ENCODE peak calls at places on chromosomes 13 and 19, in seven cellular contexts. One of them, this sample, is unnamed.

GRCh38 chr19:40274585-40275544 is 10.3 kb downstream of the AKT2 start:
- DNase-seq in sciatic nerve: no peak
- DNase-seq in type B pancreatic cell: no peak
- DNase-seq in left ventricle myocardium inferior: no peak
- DNase-seq in A549: no peak
- DNase-seq in iPS-NIHi11: no peak
- DNase-seq in GM18507: no peak
- DNase-seq in this sample: no peak

GRCh38 chr19:1168877-1169791 is 4.9 kb downstream of the SBNO2 start:
- DNase-seq in type B pancreatic cell: no peak
- DNase-seq in sciatic nerve: peak; percentile 70
- DNase-seq in GM18507: no peak
- DNase-seq in left ventricle myocardium inferior: no peak
- DNase-seq in A549: peak; percentile 73
- DNase-seq in iPS-NIHi11: peak; percentile 14
- DNase-seq in this sample: no peak

GRCh38 chr13:30341815-30342570 is 34.6 kb upstream of the KATNAL1 start:
- DNase-seq in left ventricle myocardium inferior: peak; percentile 89
- DNase-seq in iPS-NIHi11: peak; percentile 29
- DNase-seq in type B pancreatic cell: no peak
- DNase-seq in A549: no peak
- DNase-seq in sciatic nerve: peak; percentile 92
- DNase-seq in GM18507: no peak
- DNase-seq in this sample: no peak

GRCh38 chr13:98089246-98089645 is 53.6 kb upstream of the FARP1 start:
- DNase-seq in type B pancreatic cell: no peak
- DNase-seq in A549: no peak
- DNase-seq in GM18507: no peak
- DNase-seq in sciatic nerve: no peak
- DNase-seq in iPS-NIHi11: no peak
- DNase-seq in left ventricle myocardium inferior: no peak
- DNase-seq in this sample: no peak

GRCh38 chr13:66635526-66635925 is 594.6 kb downstream of the PCDH9 start:
- DNase-seq in sciatic nerve: no peak
- DNase-seq in type B pancreatic cell: no peak
- DNase-seq in left ventricle myocardium inferior: no peak
- DNase-seq in iPS-NIHi11: no peak
- DNase-seq in A549: peak; percentile 44
- DNase-seq in GM18507: no peak
- DNase-seq in this sample: no peak

GRCh38 chr19:33673258-33673875 is 51.6 kb downstream of the CHST8 start:
- DNase-seq in A549: no peak
- DNase-seq in GM18507: no peak
- DNase-seq in sciatic nerve: no peak
- DNase-seq in type B pancreatic cell: peak; percentile 50
- DNase-seq in iPS-NIHi11: no peak
- DNase-seq in left ventricle myocardium inferior: no peak
- DNase-seq in this sample: no peak

GRCh38 chr19:58558066-58558622 is at the start of gene UBE2M:
- DNase-seq in type B pancreatic cell: no peak
- DNase-seq in A549: peak; percentile 42
- DNase-seq in sciatic nerve: peak; percentile 85
- DNase-seq in left ventricle myocardium inferior: peak; percentile 58
- DNase-seq in GM18507: no peak
- DNase-seq in iPS-NIHi11: no peak
- DNase-seq in this sample: no peak

GRCh38 chr13:45705936-45706335 is 3.8 kb downstream of the CBY2 start:
- DNase-seq in left ventricle myocardium inferior: no peak
- DNase-seq in type B pancreatic cell: no peak
- DNase-seq in A549: no peak
- DNase-seq in GM18507: peak; percentile 30
- DNase-seq in sciatic nerve: no peak
- DNase-seq in iPS-NIHi11: no peak
- DNase-seq in this sample: no peak

GRCh38 chr19:4911786-4912672 is 2.7 kb downstream of the UHRF1 start:
- DNase-seq in type B pancreatic cell: no peak
- DNase-seq in A549: peak; percentile 94
- DNase-seq in GM18507: no peak
- DNase-seq in sciatic nerve: peak; percentile 76
- DNase-seq in left ventricle myocardium inferior: peak; percentile 32
- DNase-seq in iPS-NIHi11: peak; percentile 64
- DNase-seq in this sample: no peak

GRCh38 chr13:101515504-101515903 is 63.0 kb downstream of the ITGBL1 start:
- DNase-seq in iPS-NIHi11: no peak
- DNase-seq in A549: no peak
- DNase-seq in left ventricle myocardium inferior: no peak
- DNase-seq in GM18507: no peak
- DNase-seq in type B pancreatic cell: no peak
- DNase-seq in sciatic nerve: no peak
- DNase-seq in this sample: no peak

GRCh38 chr13:40446365-40446764 is 220.1 kb downstream of the FOXO1 start:
- DNase-seq in A549: no peak
- DNase-seq in sciatic nerve: no peak
- DNase-seq in iPS-NIHi11: no peak
- DNase-seq in type B pancreatic cell: no peak
- DNase-seq in left ventricle myocardium inferior: no peak
- DNase-seq in GM18507: no peak
- DNase-seq in this sample: no peak

This sample was measured in NK-92 treated with Interleukin-12 subunit alpha and Interleukin-12 subunit beta, amount 100 ng/mL, for 24 hours.